ENCODE peak calls at places on chromosomes 1 and 21, in ten cellular contexts. One of them, this sample, is unnamed. For H3K4me1, the result is how much of the 10 kb centered on the place peaks cover.

GRCh38 chr1:24541711-24542346 is 14.1 kb upstream of the NCMAP start:
- DNase-seq in GM12878: no peak
- DNase-seq in fibroblast of lung: no peak
- DNase-seq in esophagus squamous epithelium: no peak
- DNase-seq in H9: no peak
- DNase-seq in upper lobe of right lung: peak
- DNase-seq in cardiac muscle cell: no peak
- DNase-seq in pancreas: peak
- DNase-seq in MM.1S: no peak
- DNase-seq in uterus: no peak
- DNase-seq in this sample: no peak

GRCh38 chr1:158177705-158178450 is 2.8 kb upstream of the CD1D start:
- DNase-seq in GM12878: no peak
- DNase-seq in fibroblast of lung: peak
- DNase-seq in esophagus squamous epithelium: no peak
- DNase-seq in H9: peak
- DNase-seq in upper lobe of right lung: peak
- DNase-seq in cardiac muscle cell: peak
- DNase-seq in pancreas: peak
- DNase-seq in MM.1S: peak
- DNase-seq in uterus: peak
- DNase-seq in this sample: peak

GRCh38 chr1:236141447-236142357 is 637 bp upstream of the GPR137B start:
- DNase-seq in GM12878: no peak
- DNase-seq in fibroblast of lung: peak
- DNase-seq in esophagus squamous epithelium: no peak
- DNase-seq in H9: peak
- DNase-seq in upper lobe of right lung: no peak
- DNase-seq in cardiac muscle cell: peak
- DNase-seq in pancreas: peak
- DNase-seq in MM.1S: no peak
- DNase-seq in uterus: no peak
- DNase-seq in this sample: no peak

GRCh38 chr1:51341876-51342496 is 11.6 kb upstream of the TTC39A start:
- DNase-seq in GM12878: peak
- DNase-seq in fibroblast of lung: no peak
- DNase-seq in esophagus squamous epithelium: no peak
- DNase-seq in H9: no peak
- DNase-seq in upper lobe of right lung: no peak
- DNase-seq in cardiac muscle cell: no peak
- DNase-seq in pancreas: no peak
- DNase-seq in MM.1S: no peak
- DNase-seq in uterus: no peak
- DNase-seq in this sample: no peak

GRCh38 chr1:2377751-2378440 is 13.5 kb downstream of the MORN1 start:
- DNase-seq in GM12878: no peak
- DNase-seq in fibroblast of lung: no peak
- DNase-seq in esophagus squamous epithelium: no peak
- DNase-seq in H9: no peak
- DNase-seq in upper lobe of right lung: peak
- DNase-seq in cardiac muscle cell: no peak
- DNase-seq in pancreas: no peak
- DNase-seq in MM.1S: no peak
- DNase-seq in uterus: no peak
- DNase-seq in this sample: no peak

GRCh38 chr21:41843584-41843983 is 35.6 kb downstream of the PRDM15 start:
- DNase-seq in GM12878: no peak
- DNase-seq in fibroblast of lung: no peak
- DNase-seq in esophagus squamous epithelium: no peak
- DNase-seq in H9: no peak
- DNase-seq in upper lobe of right lung: peak
- DNase-seq in cardiac muscle cell: no peak
- DNase-seq in pancreas: peak
- DNase-seq in MM.1S: no peak
- DNase-seq in uterus: no peak
- DNase-seq in this sample: no peak

GRCh38 chr1:36761073-36761472 is 273.2 kb downstream of the GRIK3 start:
- DNase-seq in GM12878: no peak
- DNase-seq in fibroblast of lung: no peak
- DNase-seq in esophagus squamous epithelium: no peak
- DNase-seq in H9: no peak
- DNase-seq in upper lobe of right lung: no peak
- DNase-seq in cardiac muscle cell: no peak
- DNase-seq in pancreas: no peak
- DNase-seq in MM.1S: no peak
- DNase-seq in uterus: no peak
- DNase-seq in this sample: no peak

GRCh38 chr1:218642033-218642954 is 297.2 kb downstream of the TGFB2 start:
- DNase-seq in GM12878: no peak
- DNase-seq in fibroblast of lung: peak
- DNase-seq in esophagus squamous epithelium: no peak
- DNase-seq in H9: no peak
- DNase-seq in upper lobe of right lung: no peak
- DNase-seq in cardiac muscle cell: peak
- DNase-seq in pancreas: no peak
- DNase-seq in MM.1S: no peak
- DNase-seq in uterus: peak
- DNase-seq in this sample: no peak

GRCh38 chr1:220895412-220895946 is 16.2 kb downstream of the HLX start:
- DNase-seq in GM12878: no peak
- DNase-seq in fibroblast of lung: no peak
- DNase-seq in esophagus squamous epithelium: no peak
- DNase-seq in H9: no peak
- DNase-seq in upper lobe of right lung: no peak
- DNase-seq in cardiac muscle cell: no peak
- DNase-seq in pancreas: no peak
- DNase-seq in MM.1S: no peak
- DNase-seq in uterus: no peak
- DNase-seq in this sample: no peak

GRCh38 chr1:218377143-218377660 is 32.1 kb downstream of the TGFB2 start:
- DNase-seq in GM12878: no peak
- DNase-seq in fibroblast of lung: peak
- DNase-seq in esophagus squamous epithelium: no peak
- DNase-seq in H9: no peak
- DNase-seq in upper lobe of right lung: no peak
- DNase-seq in cardiac muscle cell: peak
- DNase-seq in pancreas: no peak
- DNase-seq in MM.1S: peak
- DNase-seq in uterus: no peak
- DNase-seq in this sample: no peak

GRCh38 chr1:207810606-207811295 is 58.9 kb downstream of the CD46 start:
- DNase-seq in GM12878: no peak
- DNase-seq in fibroblast of lung: no peak
- DNase-seq in esophagus squamous epithelium: no peak
- DNase-seq in H9: no peak
- DNase-seq in upper lobe of right lung: no peak
- DNase-seq in cardiac muscle cell: no peak
- DNase-seq in pancreas: no peak
- DNase-seq in MM.1S: no peak
- DNase-seq in uterus: no peak
- DNase-seq in this sample: peak

DNA sequence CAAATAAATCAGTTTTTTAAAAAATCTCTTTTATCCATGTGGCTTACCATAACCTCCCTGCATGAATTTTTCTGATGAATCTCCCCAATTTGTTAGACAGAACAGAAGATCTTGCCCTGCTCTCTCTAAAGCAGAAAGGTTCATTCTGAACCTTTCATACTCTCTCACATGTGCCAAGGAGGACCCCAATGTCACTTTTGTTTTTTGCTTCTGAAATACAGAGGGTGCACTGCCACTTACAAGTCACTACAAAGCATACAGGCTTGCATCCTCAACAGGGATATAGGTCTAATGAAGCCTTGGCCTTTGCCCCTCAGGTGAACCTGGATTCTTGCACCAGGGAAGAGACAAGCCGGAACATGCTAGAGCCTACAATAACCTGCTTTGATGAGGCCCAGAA is 4.8 kb downstream of the RGS4 start:
- DNase-seq in GM12878: no peak
- DNase-seq in fibroblast of lung: no peak
- DNase-seq in esophagus squamous epithelium: no peak
- DNase-seq in H9: no peak
- DNase-seq in upper lobe of right lung: no peak
- DNase-seq in cardiac muscle cell: no peak
- DNase-seq in pancreas: no peak
- DNase-seq in MM.1S: no peak
- DNase-seq in uterus: no peak
- DNase-seq in this sample: no peak
- H3K4me1 ChIP-seq in GM12878: under half
- H3K4me1 ChIP-seq in fibroblast of lung: under half
- H3K4me1 ChIP-seq in esophagus squamous epithelium: under half
- H3K4me1 ChIP-seq in H9: under half
- H3K4me1 ChIP-seq in upper lobe of right lung: under half
- H3K4me1 ChIP-seq in cardiac muscle cell: under half
- H3K4me1 ChIP-seq in pancreas: under half
- H3K4me1 ChIP-seq in MM.1S: under half
- H3K4me1 ChIP-seq in uterus: under half
- H3K4me1 ChIP-seq in this sample: under half

GRCh38 chr1:62240651-62241050 is 46.0 kb downstream of the L1TD1 start:
- DNase-seq in GM12878: no peak
- DNase-seq in fibroblast of lung: no peak
- DNase-seq in esophagus squamous epithelium: no peak
- DNase-seq in H9: no peak
- DNase-seq in upper lobe of right lung: no peak
- DNase-seq in cardiac muscle cell: no peak
- DNase-seq in pancreas: no peak
- DNase-seq in MM.1S: no peak
- DNase-seq in uterus: no peak
- DNase-seq in this sample: no peak

GRCh38 chr1:62238507-62238906 is 43.9 kb downstream of the L1TD1 start:
- DNase-seq in GM12878: no peak
- DNase-seq in fibroblast of lung: no peak
- DNase-seq in esophagus squamous epithelium: no peak
- DNase-seq in H9: no peak
- DNase-seq in upper lobe of right lung: no peak
- DNase-seq in cardiac muscle cell: no peak
- DNase-seq in pancreas: no peak
- DNase-seq in MM.1S: no peak
- DNase-seq in uterus: no peak
- DNase-seq in this sample: no peak

GRCh38 chr1:62245201-62245600 is 50.6 kb downstream of the L1TD1 start:
- DNase-seq in GM12878: no peak
- DNase-seq in fibroblast of lung: no peak
- DNase-seq in esophagus squamous epithelium: no peak
- DNase-seq in H9: no peak
- DNase-seq in upper lobe of right lung: no peak
- DNase-seq in cardiac muscle cell: no peak
- DNase-seq in pancreas: no peak
- DNase-seq in MM.1S: no peak
- DNase-seq in uterus: no peak
- DNase-seq in this sample: no peak

GRCh38 chr1:62237950-62238374 is 43.3 kb downstream of the L1TD1 start:
- DNase-seq in GM12878: no peak
- DNase-seq in fibroblast of lung: no peak
- DNase-seq in esophagus squamous epithelium: no peak
- DNase-seq in H9: no peak
- DNase-seq in upper lobe of right lung: no peak
- DNase-seq in cardiac muscle cell: no peak
- DNase-seq in pancreas: no peak
- DNase-seq in MM.1S: no peak
- DNase-seq in uterus: no peak
- DNase-seq in this sample: no peak

GRCh38 chr1:62241357-62242131 is 46.9 kb downstream of the L1TD1 start:
- DNase-seq in GM12878: no peak
- DNase-seq in fibroblast of lung: no peak
- DNase-seq in esophagus squamous epithelium: no peak
- DNase-seq in H9: no peak
- DNase-seq in upper lobe of right lung: peak
- DNase-seq in cardiac muscle cell: no peak
- DNase-seq in pancreas: peak
- DNase-seq in MM.1S: no peak
- DNase-seq in uterus: no peak
- DNase-seq in this sample: no peak
- H3K27ac ChIP-seq in GM12878: no peak
- H3K27ac ChIP-seq in fibroblast of lung: no peak
- H3K27ac ChIP-seq in esophagus squamous epithelium: no peak
- H3K27ac ChIP-seq in H9: no peak
- H3K27ac ChIP-seq in upper lobe of right lung: no peak
- H3K27ac ChIP-seq in cardiac muscle cell: no peak
- H3K27ac ChIP-seq in pancreas: no peak
- H3K27ac ChIP-seq in MM.1S: no peak
- H3K27ac ChIP-seq in uterus: no peak
- H3K27ac ChIP-seq in this sample: no peak

DNA sequence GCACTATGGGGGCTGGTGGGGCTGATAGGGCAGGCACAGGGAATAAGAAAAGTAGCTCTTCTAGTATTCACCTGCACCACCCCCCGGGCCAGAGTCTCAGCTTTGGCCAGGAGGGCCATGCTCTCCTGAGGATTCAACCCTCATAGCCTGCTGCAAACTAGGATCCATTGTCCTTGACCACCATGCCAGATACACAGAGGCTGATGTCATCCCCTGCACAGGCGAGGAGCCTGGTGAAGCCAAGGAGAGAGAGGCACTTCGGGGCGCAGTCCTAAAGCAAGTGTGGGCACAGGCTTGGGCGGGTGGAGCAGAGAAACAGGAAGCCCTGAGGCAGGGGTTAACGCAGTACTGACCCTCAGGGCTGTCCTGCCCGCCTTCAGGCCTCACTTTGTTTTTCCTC is 29.5 kb downstream of the TMEM53 start:
- DNase-seq in GM12878: no peak
- DNase-seq in fibroblast of lung: no peak
- DNase-seq in esophagus squamous epithelium: no peak
- DNase-seq in H9: no peak
- DNase-seq in upper lobe of right lung: no peak
- DNase-seq in cardiac muscle cell: no peak
- DNase-seq in pancreas: no peak
- DNase-seq in MM.1S: no peak
- DNase-seq in uterus: no peak
- DNase-seq in this sample: no peak
- H3K4me1 ChIP-seq in GM12878: under half
- H3K4me1 ChIP-seq in fibroblast of lung: under half
- H3K4me1 ChIP-seq in esophagus squamous epithelium: under half
- H3K4me1 ChIP-seq in H9: under half
- H3K4me1 ChIP-seq in upper lobe of right lung: under half
- H3K4me1 ChIP-seq in cardiac muscle cell: under half
- H3K4me1 ChIP-seq in pancreas: under half
- H3K4me1 ChIP-seq in MM.1S: under half
- H3K4me1 ChIP-seq in uterus: under half
- H3K4me1 ChIP-seq in this sample: under half

DNA sequence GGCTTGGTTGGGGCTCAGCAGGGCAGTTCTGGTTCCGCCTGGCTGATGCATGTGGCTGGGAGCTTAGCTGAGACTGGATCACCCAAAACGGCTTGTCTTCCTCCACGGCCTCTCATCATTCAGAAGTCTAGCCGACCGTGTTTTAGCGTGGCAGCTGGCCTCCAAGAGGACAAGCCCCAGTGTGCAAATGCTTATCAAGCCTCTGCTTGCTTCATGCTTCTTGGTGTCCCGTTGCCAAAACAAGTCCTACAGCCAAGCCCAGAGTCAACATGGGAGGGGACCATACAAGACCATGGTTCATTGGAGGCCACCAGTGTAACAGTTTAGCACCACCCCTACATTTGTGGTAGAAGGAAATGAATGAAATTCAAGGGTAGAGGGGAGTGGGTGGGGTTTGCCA is 10.5 kb upstream of the KDF1 start:
- DNase-seq in GM12878: no peak
- DNase-seq in fibroblast of lung: peak
- DNase-seq in esophagus squamous epithelium: no peak
- DNase-seq in H9: no peak
- DNase-seq in upper lobe of right lung: no peak
- DNase-seq in cardiac muscle cell: peak
- DNase-seq in pancreas: no peak
- DNase-seq in MM.1S: no peak
- DNase-seq in uterus: no peak
- DNase-seq in this sample: no peak
- H3K27ac ChIP-seq in GM12878: no peak
- H3K27ac ChIP-seq in fibroblast of lung: no peak
- H3K27ac ChIP-seq in esophagus squamous epithelium: peak
- H3K27ac ChIP-seq in H9: no peak
- H3K27ac ChIP-seq in upper lobe of right lung: no peak
- H3K27ac ChIP-seq in cardiac muscle cell: no peak
- H3K27ac ChIP-seq in pancreas: no peak
- H3K27ac ChIP-seq in MM.1S: no peak
- H3K27ac ChIP-seq in uterus: no peak
- H3K27ac ChIP-seq in this sample: no peak

This sample was measured in ascending aorta.